ENCODE peak calls at places on chromosomes 13 and 19, in six cellular contexts. M is AG20443; W is BE2C; E is NCI-H510A treated with DMSO at 0.1 percent for 48 hours; R is iPS-NIHi11; G is CD8-positive, alpha-beta memory T cell. K is an unnamed sample.

GRCh38 chr19:13117772-13118423 is at the start of gene NACC1:
- DNase-seq in M (peak; percentile 99), W (peak; percentile 94), E (peak; percentile 86), R (peak; percentile 96), G (peak; percentile 87), K (peak; percentile 95)

GRCh38 chr19:861756-862528 is 2.5 kb downstream of the CFD start:
- DNase-seq in M (peak; percentile 70), W (peak; percentile 80), E (no peak), R (peak; percentile 94), G (peak; percentile 57), K (peak; percentile 61)

GRCh38 chr19:54674021-54674617 is 11.3 kb downstream of the LILRB4 start:
- DNase-seq in M (no peak), W (peak; percentile 31), E (peak; percentile 7), R (no peak), G (no peak), K (no peak)

GRCh38 chr13:50357586-50358118 is 342.4 kb downstream of the KCNRG start:
- DNase-seq in M (peak; percentile 82), W (peak; percentile 16), E (peak; percentile 83), R (peak; percentile 42), G (no peak), K (no peak)

GRCh38 chr19:3565177-3565576 is 7.6 kb upstream of the HMG20B start:
- DNase-seq in M (no peak), W (no peak), E (no peak), R (no peak), G (no peak), K (no peak)

GRCh38 chr13:93724187-93724586 is 497.6 kb downstream of the GPC6 start:
- DNase-seq in M (no peak), W (no peak), E (no peak), R (no peak), G (no peak), K (no peak)

GRCh38 chr13:48210178-48210577 is 22.8 kb upstream of the ITM2B start:
- DNase-seq in M (peak; percentile 54), W (no peak), E (no peak), R (no peak), G (no peak), K (no peak)

GRCh38 chr19:728011-728410 is 19.3 kb downstream of the PALM start:
- DNase-seq in M (no peak), W (peak; percentile 75), E (no peak), R (no peak), G (no peak), K (no peak)

GRCh38 chr13:33606692-33607091 is 211.3 kb upstream of the RFC3 start:
- DNase-seq in M (no peak), W (no peak), E (no peak), R (peak; percentile 10), G (no peak), K (no peak)

GRCh38 chr13:100330662-100331061 is 241.8 kb downstream of the PCCA start:
- DNase-seq in M (no peak), W (no peak), E (no peak), R (no peak), G (no peak), K (no peak)

GRCh38 chr13:87535911-87536310 is 135.3 kb upstream of the SLITRK5 start:
- DNase-seq in M (no peak), W (no peak), E (no peak), R (no peak), G (no peak), K (no peak)

GRCh38 chr13:110617326-110618072 is 2.2 kb downstream of the NAXD start:
- DNase-seq in M (peak; percentile 50), W (no peak), E (peak; percentile 24), R (no peak), G (no peak), K (no peak)

GRCh38 chr19:4279530-4280422 is 710 bp downstream of the SHD start:
- DNase-seq in M (no peak), W (no peak), E (no peak), R (no peak), G (no peak), K (peak; percentile 40)

GRCh38 chr13:28204690-28205443 is 66.5 kb downstream of the PAN3 start:
- DNase-seq in M (no peak), W (no peak), E (peak; percentile 11), R (no peak), G (no peak), K (no peak)